ENCODE peak calls at places on chromosomes 6 and 20, in seven cellular contexts. One of them, this sample, is unnamed.

GRCh38 chr6:127342296-127342945 is 988 bp downstream of the ECHDC1 start:
- DNase-seq in NCI-H524 treated with DMSO at 0.1 percent for 48 hours: no peak
- DNase-seq in endothelial cell: no peak
- DNase-seq in NCI-H1048: no peak
- DNase-seq in NCI-H1105 treated with DMSO at 0.1 percent for 48 hours: peak; percentile 24
- DNase-seq in H9: peak; percentile 32
- DNase-seq in skeletal muscle cell: peak; percentile 17
- DNase-seq in this sample: peak; percentile 32

GRCh38 chr20:21234816-21235215 is 68.3 kb upstream of the XRN2 start:
- DNase-seq in H9: no peak
- DNase-seq in skeletal muscle cell: no peak
- DNase-seq in endothelial cell: no peak
- DNase-seq in NCI-H1048: peak; percentile 3
- DNase-seq in NCI-H524 treated with DMSO at 0.1 percent for 48 hours: no peak
- DNase-seq in NCI-H1105 treated with DMSO at 0.1 percent for 48 hours: peak; percentile 6
- DNase-seq in this sample: no peak

GRCh38 chr6:157629220-157629619 is 193.8 kb upstream of the SNX9 start:
- DNase-seq in skeletal muscle cell: no peak
- DNase-seq in NCI-H1105 treated with DMSO at 0.1 percent for 48 hours: no peak
- DNase-seq in H9: no peak
- DNase-seq in NCI-H524 treated with DMSO at 0.1 percent for 48 hours: no peak
- DNase-seq in NCI-H1048: no peak
- DNase-seq in endothelial cell: no peak
- DNase-seq in this sample: no peak

GRCh38 chr6:128725271-128726233 is 157.4 kb upstream of the LAMA2 start:
- DNase-seq in NCI-H1048: no peak
- DNase-seq in endothelial cell: peak; percentile 46
- DNase-seq in NCI-H1105 treated with DMSO at 0.1 percent for 48 hours: peak; percentile 51
- DNase-seq in H9: no peak
- DNase-seq in NCI-H524 treated with DMSO at 0.1 percent for 48 hours: no peak
- DNase-seq in skeletal muscle cell: peak; percentile 10
- DNase-seq in this sample: peak; percentile 29

GRCh38 chr20:48826064-48826463 is 1.7 kb downstream of the PREX1 start:
- DNase-seq in endothelial cell: no peak
- DNase-seq in NCI-H1105 treated with DMSO at 0.1 percent for 48 hours: no peak
- DNase-seq in H9: peak; percentile 69
- DNase-seq in NCI-H524 treated with DMSO at 0.1 percent for 48 hours: peak; percentile 60
- DNase-seq in NCI-H1048: no peak
- DNase-seq in skeletal muscle cell: no peak
- DNase-seq in this sample: no peak

GRCh38 chr20:44601801-44602204 is 19.4 kb downstream of the PKIG start:
- DNase-seq in endothelial cell: no peak
- DNase-seq in NCI-H1048: no peak
- DNase-seq in NCI-H524 treated with DMSO at 0.1 percent for 48 hours: no peak
- DNase-seq in NCI-H1105 treated with DMSO at 0.1 percent for 48 hours: no peak
- DNase-seq in H9: no peak
- DNase-seq in skeletal muscle cell: peak; percentile 58
- DNase-seq in this sample: no peak

GRCh38 chr6:21462519-21462852 is 131.1 kb upstream of the SOX4 start:
- DNase-seq in skeletal muscle cell: no peak
- DNase-seq in NCI-H1048: no peak
- DNase-seq in endothelial cell: no peak
- DNase-seq in NCI-H524 treated with DMSO at 0.1 percent for 48 hours: no peak
- DNase-seq in NCI-H1105 treated with DMSO at 0.1 percent for 48 hours: no peak
- DNase-seq in H9: no peak
- DNase-seq in this sample: no peak

GRCh38 chr6:12263403-12263802 is 26.8 kb upstream of the EDN1 start:
- DNase-seq in NCI-H1048: no peak
- DNase-seq in skeletal muscle cell: no peak
- DNase-seq in endothelial cell: no peak
- DNase-seq in NCI-H1105 treated with DMSO at 0.1 percent for 48 hours: no peak
- DNase-seq in H9: no peak
- DNase-seq in NCI-H524 treated with DMSO at 0.1 percent for 48 hours: no peak
- DNase-seq in this sample: no peak

GRCh38 chr6:112289039-112289566 is 34.7 kb upstream of the LAMA4 start:
- DNase-seq in H9: no peak
- DNase-seq in NCI-H524 treated with DMSO at 0.1 percent for 48 hours: no peak
- DNase-seq in skeletal muscle cell: peak; percentile 98
- DNase-seq in NCI-H1105 treated with DMSO at 0.1 percent for 48 hours: no peak
- DNase-seq in NCI-H1048: no peak
- DNase-seq in endothelial cell: no peak
- DNase-seq in this sample: no peak

GRCh38 chr20:17762243-17762872 is 62.6 kb downstream of the BANF2 start:
- DNase-seq in NCI-H1105 treated with DMSO at 0.1 percent for 48 hours: peak; percentile 59
- DNase-seq in H9: no peak
- DNase-seq in endothelial cell: no peak
- DNase-seq in NCI-H524 treated with DMSO at 0.1 percent for 48 hours: no peak
- DNase-seq in NCI-H1048: no peak
- DNase-seq in skeletal muscle cell: no peak
- DNase-seq in this sample: no peak

GRCh38 chr6:7673063-7673536 is 52.8 kb upstream of the BMP6 start:
- DNase-seq in skeletal muscle cell: no peak
- DNase-seq in H9: peak; percentile 83
- DNase-seq in NCI-H524 treated with DMSO at 0.1 percent for 48 hours: no peak
- DNase-seq in NCI-H1105 treated with DMSO at 0.1 percent for 48 hours: no peak
- DNase-seq in endothelial cell: peak; percentile 28
- DNase-seq in NCI-H1048: no peak
- DNase-seq in this sample: no peak

GRCh38 chr6:25014806-25015560 is 79.2 kb upstream of the RIPOR2 start:
- DNase-seq in NCI-H1105 treated with DMSO at 0.1 percent for 48 hours: peak; percentile 82
- DNase-seq in endothelial cell: peak; percentile 18
- DNase-seq in NCI-H1048: no peak
- DNase-seq in H9: no peak
- DNase-seq in skeletal muscle cell: peak; percentile 53
- DNase-seq in NCI-H524 treated with DMSO at 0.1 percent for 48 hours: no peak
- DNase-seq in this sample: no peak

GRCh38 chr6:30763618-30764489 is 19.5 kb upstream of the IER3 start:
- DNase-seq in NCI-H1105 treated with DMSO at 0.1 percent for 48 hours: no peak
- DNase-seq in skeletal muscle cell: no peak
- DNase-seq in endothelial cell: no peak
- DNase-seq in H9: peak; percentile 59
- DNase-seq in NCI-H1048: peak; percentile 82
- DNase-seq in NCI-H524 treated with DMSO at 0.1 percent for 48 hours: peak; percentile 65
- DNase-seq in this sample: no peak

This sample was measured in T47D.